ENCODE peak calls at places on chromosomes 2 and 18, in six cellular contexts. O is H1, N is IMR-90, E is neuronal stem cell, D is H9, C is mesenchymal stem cell. I is an unnamed sample.

GRCh38 chr2:215553946-215554345 is 118.1 kb upstream of the FN1 start:
- DNase-seq in N (no peak), E (no peak), D (no peak), C (no peak), O (no peak), I (no peak)

GRCh38 chr2:118232391-118233255 is 144.4 kb downstream of the INSIG2 start:
- DNase-seq in E (no peak), C (no peak), D (no peak), O (no peak), N (no peak), I (no peak)

GRCh38 chr18:45059695-45060094 is 379.0 kb downstream of the SETBP1 start:
- DNase-seq in N (peak), D (no peak), O (no peak), E (no peak), C (peak), I (peak)

GRCh38 chr2:230520875-230521155 is 104.8 kb downstream of the SP100 start:
- DNase-seq in D (no peak), O (no peak), N (peak), E (no peak), C (no peak), I (no peak)

GRCh38 chr2:23375448-23375847 is 9.5 kb upstream of the KLHL29 start:
- DNase-seq in E (no peak), D (no peak), O (no peak), C (no peak), N (peak), I (peak)

GRCh38 chr2:25743132-25743830 is 69.9 kb upstream of the DTNB start:
- DNase-seq in O (no peak), E (no peak), N (no peak), D (no peak), C (no peak), I (no peak)

GRCh38 chr18:79919089-79919488 is 32.4 kb downstream of the SLC66A2 start:
- DNase-seq in C (no peak), O (no peak), D (peak), N (no peak), E (no peak), I (no peak)

GRCh38 chr18:59820663-59821062 is 79.1 kb upstream of the PMAIP1 start:
- DNase-seq in E (no peak), N (peak), C (no peak), O (no peak), D (no peak), I (no peak)

GRCh38 chr2:8253781-8254180 is 428.1 kb upstream of the ID2 start:
- DNase-seq in E (no peak), D (no peak), O (no peak), C (no peak), N (no peak), I (no peak)
- H3K18ac ChIP-seq in E (peak), D (no peak), O (peak), C (no peak), N (no peak), I (no peak)

DNA sequence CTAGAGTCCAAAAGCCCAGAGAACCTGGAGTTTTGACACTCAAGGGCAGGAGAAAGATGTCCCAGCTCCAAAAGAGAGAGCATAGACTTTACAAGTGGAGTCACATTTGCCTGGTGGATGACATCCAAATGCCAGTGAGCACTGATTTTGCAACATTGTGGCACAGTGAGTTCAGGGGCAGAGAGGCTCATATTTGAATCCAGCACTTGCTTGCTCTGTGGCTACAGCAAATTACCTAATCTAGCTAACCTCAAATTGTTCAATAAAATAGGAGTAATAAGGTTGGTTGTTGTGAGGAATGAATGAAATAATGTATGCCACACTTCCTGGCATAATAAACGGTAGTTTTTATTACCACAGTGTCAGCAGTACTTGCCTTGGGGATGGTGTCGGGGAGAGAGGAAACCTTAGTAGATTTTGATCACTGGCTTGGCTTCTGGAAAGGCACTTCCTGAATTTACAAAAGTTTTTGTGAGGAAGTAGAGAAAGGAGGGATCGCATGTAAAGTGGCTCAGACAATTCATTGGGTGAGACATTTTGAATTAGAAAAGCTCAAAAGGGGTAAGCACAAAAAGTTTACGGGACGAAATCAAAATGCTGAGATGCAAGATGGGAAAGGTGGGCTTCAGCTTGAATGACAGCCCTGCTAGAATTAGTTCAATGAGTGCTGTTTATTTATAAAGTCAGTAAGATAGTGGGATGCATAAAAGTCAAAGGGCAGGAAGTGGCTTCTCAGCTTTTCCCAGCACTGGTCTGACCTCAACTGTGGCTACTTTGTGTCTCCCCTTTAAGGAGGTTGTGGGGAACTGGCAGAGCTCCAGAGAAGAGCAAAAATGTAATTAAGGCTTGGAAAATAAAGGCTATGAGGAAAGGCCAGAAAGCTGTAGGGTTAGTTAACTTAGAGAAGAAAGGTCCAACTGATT is 69.3 kb upstream of the CD28 start:
- DNase-seq in O (no peak), E (no peak), D (no peak), N (no peak), C (peak), I (no peak)
- H3K14ac ChIP-seq in O (no peak), E (no peak), D (no peak), N (no peak), C (no peak), I (no peak)

GRCh38 chr2:101253713-101254085 is 1.0 kb downstream of the CNOT11 start:
- DNase-seq in D (no peak), O (no peak), C (peak), N (peak), E (no peak), I (no peak)

GRCh38 chr2:101249826-101250225 is 2.9 kb upstream of the CNOT11 start:
- DNase-seq in C (no peak), D (peak), N (no peak), O (no peak), E (no peak), I (no peak)

GRCh38 chr2:101252408-101253012 is at the start of gene CNOT11:
- DNase-seq in E (peak), C (peak), D (peak), O (peak), N (peak), I (peak)

GRCh38 chr2:101253013-101253712 is 477 bp downstream of the CNOT11 start:
- DNase-seq in O (no peak), N (peak), E (no peak), D (peak), C (peak), I (peak)

DNA sequence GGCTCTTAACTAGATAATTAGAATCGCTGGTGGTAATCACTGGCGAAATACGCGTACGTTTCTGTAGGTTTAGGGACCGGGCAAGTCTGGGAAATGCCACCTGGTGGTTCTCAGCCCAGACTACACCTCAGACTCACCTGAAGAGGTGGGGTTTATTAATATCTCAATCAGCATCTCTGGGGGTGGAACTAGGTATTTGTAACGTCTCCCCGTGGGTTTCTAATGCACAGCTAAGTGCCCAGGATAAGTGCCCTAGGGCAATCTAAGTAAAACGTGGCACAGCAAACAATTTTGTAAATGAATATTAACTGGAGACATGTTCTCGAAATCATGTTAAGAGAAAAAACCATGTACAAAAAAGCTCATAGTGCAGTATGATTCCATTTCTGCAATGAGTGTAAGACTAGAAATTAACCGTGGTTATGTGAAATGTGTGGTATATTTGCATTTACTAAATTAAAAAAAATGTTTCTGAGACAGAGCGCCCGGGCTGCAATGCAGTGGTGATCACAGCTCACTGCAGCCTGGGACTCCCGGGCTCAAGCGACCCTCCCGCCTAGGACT is 760 bp upstream of the CNOT11 start:
- DNase-seq in E (peak), C (no peak), D (peak), O (no peak), N (no peak), I (peak)
- H3K18ac ChIP-seq in E (no peak), C (peak), D (no peak), O (peak), N (peak), I (peak)

GRCh38 chr2:60514886-60515407 is 38.5 kb downstream of the BCL11A start:
- DNase-seq in N (no peak), C (no peak), O (no peak), E (no peak), D (peak), I (no peak)

GRCh38 chr2:60512641-60513040 is 40.8 kb downstream of the BCL11A start:
- DNase-seq in D (no peak), N (peak), C (no peak), O (no peak), E (no peak), I (no peak)

GRCh38 chr2:60515751-60516226 is 37.7 kb downstream of the BCL11A start:
- DNase-seq in E (no peak), O (no peak), N (peak), D (peak), C (peak), I (peak)

GRCh38 chr2:60513191-60513590 is 40.3 kb downstream of the BCL11A start:
- DNase-seq in N (no peak), O (no peak), D (peak), E (no peak), C (no peak), I (no peak)

GRCh38 chr2:60513996-60514395 is 39.5 kb downstream of the BCL11A start:
- DNase-seq in D (no peak), C (no peak), E (no peak), O (no peak), N (no peak), I (no peak)
- H3K14ac ChIP-seq in D (peak), C (no peak), E (no peak), O (no peak), N (no peak), I (no peak)

I was measured in trophoblast cell.